ENCODE peak calls at places on chromosomes 2 and 18, in ten cellular contexts. X, O, Z, N, U, L, A, H, W and F are unnamed samples.

GRCh38 chr2:70938580-70938938 is 2.9 kb downstream of the ATP6V1B1 start:
- DNase-seq in X (no peak), O (no peak), Z (no peak), N (no peak), U (no peak), L (no peak), A (no peak), H (no peak), W (no peak), F (no peak)

GRCh38 chr2:46086578-46087070 is 210.6 kb upstream of the EPAS1 start:
- DNase-seq in X (no peak), O (peak; percentile 30), Z (no peak), N (no peak), U (no peak), L (no peak), A (no peak), H (no peak), W (no peak), F (no peak)

GRCh38 chr2:229870903-229871650 is 50.7 kb downstream of the TRIP12 start:
- DNase-seq in X (no peak), O (no peak), Z (no peak), N (no peak), U (no peak), L (no peak), A (no peak), H (no peak), W (no peak), F (no peak)

GRCh38 chr2:72999729-73000725 is 71.5 kb downstream of the SFXN5 start:
- DNase-seq in X (peak; percentile 55), O (no peak), Z (peak; percentile 37), N (no peak), U (no peak), L (peak; percentile 26), A (no peak), H (no peak), W (peak; percentile 8), F (no peak)

GRCh38 chr2:165905854-165906253 is 47.7 kb downstream of the TTC21B start:
- DNase-seq in X (peak; percentile 76), O (no peak), Z (no peak), N (no peak), U (no peak), L (no peak), A (no peak), H (no peak), W (no peak), F (no peak)

GRCh38 chr2:47321411-47322031 is 81.4 kb upstream of the MSH2 start:
- DNase-seq in X (no peak), O (no peak), Z (peak; percentile 42), N (no peak), U (no peak), L (no peak), A (peak; percentile 74), H (no peak), W (peak; percentile 43), F (no peak)

GRCh38 chr18:79988925-79989361 is 580 bp upstream of the TXNL4A start:
- DNase-seq in X (peak; percentile 48), O (peak; percentile 35), Z (peak; percentile 81), N (no peak), U (peak; percentile 36), L (no peak), A (peak; percentile 49), H (no peak), W (peak; percentile 62), F (no peak)

GRCh38 chr18:25349131-25349925 is 2.6 kb downstream of the ZNF521 start:
- DNase-seq in X (peak; percentile 56), O (no peak), Z (peak; percentile 81), N (peak; percentile 44), U (no peak), L (no peak), A (no peak), H (no peak), W (peak; percentile 47), F (peak; percentile 53)

GRCh38 chr2:127381762-127382161 is 6.0 kb downstream of the MAP3K2 start:
- DNase-seq in X (no peak), O (no peak), Z (no peak), N (no peak), U (no peak), L (peak; percentile 36), A (no peak), H (no peak), W (no peak), F (no peak)

GRCh38 chr2:75500633-75501032 is 60.1 kb downstream of the EVA1A start:
- DNase-seq in X (no peak), O (no peak), Z (no peak), N (no peak), U (no peak), L (peak; percentile 12), A (no peak), H (no peak), W (peak; percentile 38), F (no peak)

GRCh38 chr2:5070257-5070656 is 621.9 kb upstream of the SOX11 start:
- DNase-seq in X (no peak), O (no peak), Z (no peak), N (no peak), U (peak; percentile 54), L (peak; percentile 7), A (no peak), H (no peak), W (no peak), F (no peak)

GRCh38 chr2:173571021-173571821 is 216.5 kb downstream of the CDCA7 start:
- DNase-seq in X (peak; percentile 49), O (no peak), Z (no peak), N (no peak), U (peak; percentile 75), L (no peak), A (peak; percentile 42), H (peak; percentile 46), W (peak; percentile 34), F (peak; percentile 25)
- TF ChIP-seq CTCF in X (peak; percentile 19), O (peak; percentile 32), Z (no peak), N (peak; percentile 49), U (peak; percentile 80), L (no peak), A (peak; percentile 43), H (peak; percentile 11), W (peak; percentile 33), F (no peak)

GRCh38 chr2:25711641-25712369 is 38.4 kb upstream of the DTNB start:
- DNase-seq in X (no peak), O (no peak), Z (peak; percentile 31), N (no peak), U (no peak), L (no peak), A (peak; percentile 77), H (no peak), W (no peak), F (no peak)

GRCh38 chr2:25709349-25709748 is 36.0 kb upstream of the DTNB start:
- DNase-seq in X (no peak), O (no peak), Z (no peak), N (no peak), U (no peak), L (no peak), A (no peak), H (no peak), W (no peak), F (no peak)

GRCh38 chr2:25710750-25711149 is 37.4 kb upstream of the DTNB start:
- DNase-seq in X (no peak), O (no peak), Z (no peak), N (no peak), U (no peak), L (no peak), A (no peak), H (no peak), W (no peak), F (no peak)

GRCh38 chr2:25712455-25712854 is 39.1 kb upstream of the DTNB start:
- DNase-seq in X (no peak), O (no peak), Z (no peak), N (no peak), U (no peak), L (no peak), A (no peak), H (no peak), W (no peak), F (no peak)

GRCh38 chr2:25714740-25715139 is 41.4 kb upstream of the DTNB start:
- DNase-seq in X (no peak), O (no peak), Z (no peak), N (no peak), U (peak; percentile 66), L (no peak), A (no peak), H (no peak), W (peak; percentile 14), F (no peak)
- TF ChIP-seq CTCF in X (no peak), O (no peak), Z (no peak), N (no peak), U (peak; percentile 21), L (no peak), A (peak; percentile 37), H (no peak), W (no peak), F (no peak)

GRCh38 chr2:139478191-139478914 is 698.2 kb upstream of the NXPH2 start:
- DNase-seq in X (no peak), O (no peak), Z (no peak), N (no peak), U (peak; percentile 0), L (peak; percentile 1), A (no peak), H (no peak), W (no peak), F (no peak)
- TF ChIP-seq CTCF in X (no peak), O (no peak), Z (no peak), N (no peak), U (no peak), L (no peak), A (no peak), H (no peak), W (no peak), F (no peak)

GRCh38 chr2:240055177-240055917 is 2.0 kb upstream of the OR6B3 start:
- DNase-seq in X (no peak), O (no peak), Z (no peak), N (no peak), U (no peak), L (no peak), A (no peak), H (no peak), W (no peak), F (no peak)

GRCh38 chr2:240056678-240057077 is 3.4 kb upstream of the OR6B3 start:
- DNase-seq in X (no peak), O (no peak), Z (no peak), N (no peak), U (no peak), L (no peak), A (no peak), H (no peak), W (no peak), F (no peak)

GRCh38 chr2:240064898-240065297 is 11.6 kb upstream of the OR6B3 start:
- DNase-seq in X (no peak), O (no peak), Z (no peak), N (no peak), U (no peak), L (no peak), A (no peak), H (no peak), W (no peak), F (no peak)

GRCh38 chr2:240066489-240066888 is 13.2 kb upstream of the OR6B3 start:
- DNase-seq in X (no peak), O (no peak), Z (no peak), N (no peak), U (no peak), L (no peak), A (no peak), H (no peak), W (no peak), F (no peak)

GRCh38 chr2:240060977-240061591 is 7.8 kb upstream of the OR6B3 start:
- DNase-seq in X (peak; percentile 67), O (no peak), Z (no peak), N (no peak), U (peak; percentile 59), L (peak; percentile 48), A (peak; percentile 53), H (peak; percentile 47), W (peak; percentile 53), F (peak; percentile 54)
- TF ChIP-seq CTCF in X (peak; percentile 69), O (peak; percentile 50), Z (peak; percentile 43), N (peak; percentile 64), U (peak; percentile 64), L (peak; percentile 75), A (peak; percentile 47), H (peak; percentile 36), W (peak; percentile 73), F (peak; percentile 40)